ENCODE peak calls at places on chromosomes 2 and 18, in seven cellular contexts. O, G, L, C, E, Z and J are unnamed samples.

GRCh38 chr2:13596233-13596632 is 879.5 kb downstream of the TRIB2 start:
- DNase-seq in O (no peak), G (no peak), L (no peak), C (no peak), E (no peak), Z (no peak), J (no peak)

GRCh38 chr2:130963849-130964793 is 127.4 kb downstream of the ARHGEF4 start:
- DNase-seq in O (no peak), G (no peak), L (peak; percentile 10), C (peak; percentile 48), E (peak; percentile 20), Z (no peak), J (peak; percentile 84)

GRCh38 chr2:182946949-182947348 is 80.5 kb upstream of the FRZB start:
- DNase-seq in O (no peak), G (no peak), L (peak; percentile 23), C (no peak), E (peak; percentile 15), Z (peak; percentile 24), J (no peak)

GRCh38 chr18:3910507-3910906 is 460.5 kb downstream of the TGIF1 start:
- DNase-seq in O (peak; percentile 17), G (peak; percentile 71), L (peak; percentile 70), C (no peak), E (no peak), Z (no peak), J (no peak)

GRCh38 chr2:205175831-205176230 is 506.5 kb upstream of the NRP2 start:
- DNase-seq in O (no peak), G (no peak), L (no peak), C (no peak), E (no peak), Z (no peak), J (no peak)

GRCh38 chr2:32452338-32453064 is 95.7 kb downstream of the BIRC6 start:
- DNase-seq in O (no peak), G (no peak), L (no peak), C (no peak), E (no peak), Z (no peak), J (no peak)

GRCh38 chr2:128286011-128286721 is 32.5 kb downstream of the HS6ST1 start:
- DNase-seq in O (no peak), G (no peak), L (no peak), C (no peak), E (no peak), Z (no peak), J (no peak)

GRCh38 chr18:10928971-10929373 is 220.4 kb downstream of the PIEZO2 start:
- DNase-seq in O (no peak), G (peak; percentile 90), L (peak; percentile 91), C (no peak), E (peak; percentile 50), Z (peak; percentile 81), J (no peak)

GRCh38 chr18:50045126-50045525 is 149.8 kb downstream of the MYO5B start:
- DNase-seq in O (no peak), G (no peak), L (no peak), C (no peak), E (no peak), Z (no peak), J (no peak)

GRCh38 chr2:233810385-233810784 is 32.3 kb downstream of the MROH2A start:
- DNase-seq in O (no peak), G (no peak), L (no peak), C (no peak), E (no peak), Z (no peak), J (no peak)

GRCh38 chr2:64947906-64948305 is 41.3 kb upstream of the SLC1A4 start:
- DNase-seq in O (no peak), G (no peak), L (no peak), C (no peak), E (no peak), Z (no peak), J (no peak)

GRCh38 chr2:227642691-227643090 is 23.9 kb upstream of the SCYGR5 start:
- DNase-seq in O (no peak), G (no peak), L (peak; percentile 71), C (no peak), E (no peak), Z (no peak), J (peak; percentile 42)